ENCODE peak calls at places on chromosomes 7 and 10, in nine cellular contexts. C is T follicular helper cell, F is cardiac fibroblast, O is HT-29, D is iPS DF 19.7, A is posterior vena cava, T is midbrain, L is Daoy, H is body of pancreas. M is an unnamed sample.

GRCh38 chr10:117137031-117137910 is 799 bp downstream of the VAX1 start:
- DNase-seq in C (no peak), F (peak), O (no peak), D (no peak), A (no peak), T (no peak), L (peak), H (no peak), M (no peak)

GRCh38 chr7:150481207-150481920 is 30.9 kb downstream of the GIMAP8 start:
- DNase-seq in C (peak), F (no peak), O (no peak), D (no peak), A (no peak), T (no peak), L (no peak), H (no peak), M (no peak)

GRCh38 chr7:75943864-75944263 is 28.9 kb downstream of the POR start:
- DNase-seq in C (no peak), F (no peak), O (peak), D (no peak), A (no peak), T (no peak), L (peak), H (no peak), M (no peak)

GRCh38 chr10:128362514-128362913 is 236.3 kb upstream of the MKI67 start:
- DNase-seq in C (no peak), F (no peak), O (no peak), D (no peak), A (no peak), T (no peak), L (no peak), H (no peak), M (no peak)

GRCh38 chr7:84809877-84810276 is 377.0 kb downstream of the SEMA3D start:
- DNase-seq in C (no peak), F (peak), O (no peak), D (no peak), A (no peak), T (no peak), L (no peak), H (no peak), M (no peak)

GRCh38 chr10:109866168-109866994 is 56.9 kb downstream of the XPNPEP1 start:
- DNase-seq in C (no peak), F (peak), O (peak), D (no peak), A (peak), T (peak), L (no peak), H (peak), M (no peak)

GRCh38 chr7:30974605-30975256 is 11.0 kb downstream of the GHRHR start:
- DNase-seq in C (no peak), F (peak), O (peak), D (no peak), A (peak), T (no peak), L (peak), H (peak), M (peak)

GRCh38 chr7:25881317-25881716 is 270.7 kb upstream of the NFE2L3 start:
- DNase-seq in C (no peak), F (no peak), O (no peak), D (no peak), A (no peak), T (no peak), L (no peak), H (no peak), M (no peak)

GRCh38 chr10:35633006-35633980 is 8.8 kb downstream of the FZD8 start:
- DNase-seq in C (no peak), F (no peak), O (no peak), D (no peak), A (no peak), T (no peak), L (no peak), H (no peak), M (no peak)

GRCh38 chr10:96556003-96556402 is 30.8 kb downstream of the TM9SF3 start:
- DNase-seq in C (no peak), F (peak), O (peak), D (no peak), A (no peak), T (no peak), L (no peak), H (no peak), M (no peak)